ENCODE peak calls at places on chromosomes 12 and 14, in five cellular contexts. N is BJ; S is HTR-8/SVneo; U is NCI-H1694 treated with DMSO at 0.1 percent for 48 hours; D is stimulated activated CD4-positive, alpha-beta T cell treated with anti-CD3 and anti-CD28 coated beads, Interleukin-4, amount 100 ng/mL, for 48 hours. O is an unnamed sample.

GRCh38 chr14:85319998-85320397 is 209.9 kb upstream of the FLRT2 start:
- DNase-seq in N (peak), S (no peak), U (no peak), D (no peak), O (no peak)

GRCh38 chr12:54294152-54294913 is 6.5 kb downstream of the NFE2 start:
- DNase-seq in N (no peak), S (peak), U (no peak), D (peak), O (no peak)

GRCh38 chr12:49524660-49525324 is 14.0 kb upstream of the KCNH3 start:
- DNase-seq in N (no peak), S (no peak), U (no peak), D (no peak), O (no peak)

GRCh38 chr14:70530417-70530816 is 4.4 kb downstream of the ADAM20 start:
- DNase-seq in N (no peak), S (no peak), U (no peak), D (no peak), O (no peak)

GRCh38 chr14:76867536-76868452 is 41.6 kb downstream of the LRRC74A start:
- DNase-seq in N (no peak), S (no peak), U (no peak), D (no peak), O (no peak)

GRCh38 chr14:32134448-32135070 is 57.5 kb downstream of the ARHGAP5 start:
- DNase-seq in N (peak), S (peak), U (no peak), D (no peak), O (peak)

GRCh38 chr12:21301-22189 is 45.0 kb upstream of the IQSEC3 start:
- DNase-seq in N (no peak), S (no peak), U (no peak), D (no peak), O (no peak)

GRCh38 chr14:75497191-75497590 is 25.1 kb upstream of the BATF start:
- DNase-seq in N (no peak), S (no peak), U (no peak), D (peak), O (no peak)

GRCh38 chr12:32946504-32947131 is 50.0 kb upstream of the PKP2 start:
- DNase-seq in N (no peak), S (no peak), U (no peak), D (no peak), O (no peak)

GRCh38 chr12:71159260-71159659 is 1.5 kb upstream of the TSPAN8 start:
- DNase-seq in N (no peak), S (no peak), U (no peak), D (no peak), O (no peak)

GRCh38 chr14:72651715-72652114 is 242.2 kb downstream of the DPF3 start:
- DNase-seq in N (no peak), S (no peak), U (no peak), D (no peak), O (no peak)

GRCh38 chr12:46126050-46126727 is 135.8 kb upstream of the SCAF11 start:
- DNase-seq in N (no peak), S (no peak), U (no peak), D (no peak), O (no peak)

GRCh38 chr12:77256924-77257323 is 191.6 kb upstream of the E2F7 start:
- DNase-seq in N (no peak), S (no peak), U (no peak), D (no peak), O (no peak)

GRCh38 chr14:104778694-104779331 is 16.7 kb downstream of the AKT1 start:
- DNase-seq in N (no peak), S (no peak), U (no peak), D (no peak), O (no peak)

GRCh38 chr14:90568405-90568804 is 171.6 kb downstream of the CALM1 start:
- DNase-seq in N (no peak), S (no peak), U (no peak), D (no peak), O (no peak)

GRCh38 chr14:104882325-104882973 is 17.4 kb downstream of the CEP170B start:
- DNase-seq in N (no peak), S (no peak), U (no peak), D (peak), O (no peak)

GRCh38 chr12:93191956-93192355 is 185.8 kb upstream of the NUDT4 start:
- DNase-seq in N (peak), S (no peak), U (no peak), D (no peak), O (peak)

GRCh38 chr12:19107750-19108149 is 21.8 kb upstream of the PLEKHA5 start:
- DNase-seq in N (no peak), S (no peak), U (no peak), D (no peak), O (no peak)

GRCh38 chr12:6863586-6864321 is 3.6 kb upstream of the TPI1 start:
- DNase-seq in N (no peak), S (no peak), U (no peak), D (no peak), O (no peak)

O was measured in AG09309.